ENCODE peak calls at places on chromosomes 11 and 22, in four cellular contexts. One of them, this sample, is unnamed.

GRCh38 chr22:36922097-36922608 is 8.7 kb downstream of the CSF2RB start:
- DNase-seq in fibroblast of pulmonary artery: peak
- DNase-seq in cardiac fibroblast: peak
- DNase-seq in foreskin fibroblast: no peak
- DNase-seq in this sample: no peak

GRCh38 chr11:72848846-72849466 is 34.7 kb downstream of the ATG16L2 start:
- DNase-seq in fibroblast of pulmonary artery: peak
- DNase-seq in cardiac fibroblast: peak
- DNase-seq in foreskin fibroblast: peak
- DNase-seq in this sample: no peak

GRCh38 chr11:44192701-44193100 is 97.2 kb downstream of the EXT2 start:
- DNase-seq in fibroblast of pulmonary artery: peak
- DNase-seq in cardiac fibroblast: no peak
- DNase-seq in foreskin fibroblast: no peak
- DNase-seq in this sample: no peak

GRCh38 chr11:121889931-121890330 is 226.1 kb downstream of the BLID start:
- DNase-seq in fibroblast of pulmonary artery: peak
- DNase-seq in foreskin fibroblast: peak
- DNase-seq in cardiac fibroblast: peak
- DNase-seq in this sample: no peak

GRCh38 chr22:26770624-26771023 is 113.2 kb downstream of the MIAT start:
- DNase-seq in foreskin fibroblast: peak
- DNase-seq in cardiac fibroblast: peak
- DNase-seq in fibroblast of pulmonary artery: peak
- DNase-seq in this sample: no peak

GRCh38 chr11:128643661-128644060 is 50.2 kb upstream of the FLI1 start:
- DNase-seq in foreskin fibroblast: no peak
- DNase-seq in cardiac fibroblast: no peak
- DNase-seq in fibroblast of pulmonary artery: no peak
- DNase-seq in this sample: no peak

GRCh38 chr11:1744137-1744878 is 6.1 kb downstream of the IFITM10 start:
- DNase-seq in foreskin fibroblast: peak
- DNase-seq in cardiac fibroblast: no peak
- DNase-seq in fibroblast of pulmonary artery: no peak
- DNase-seq in this sample: no peak

GRCh38 chr11:74630043-74630442 is 37.7 kb downstream of the POLD3 start:
- DNase-seq in cardiac fibroblast: no peak
- DNase-seq in foreskin fibroblast: no peak
- DNase-seq in fibroblast of pulmonary artery: no peak
- DNase-seq in this sample: no peak

GRCh38 chr11:134346101-134346975 is 14.6 kb downstream of the GLB1L2 start:
- DNase-seq in fibroblast of pulmonary artery: no peak
- DNase-seq in foreskin fibroblast: no peak
- DNase-seq in cardiac fibroblast: no peak
- DNase-seq in this sample: no peak

GRCh38 chr11:72521672-72522071 is 87.3 kb upstream of the CLPB start:
- DNase-seq in foreskin fibroblast: no peak
- DNase-seq in fibroblast of pulmonary artery: no peak
- DNase-seq in cardiac fibroblast: no peak
- DNase-seq in this sample: no peak

GRCh38 chr11:45659818-45660160 is 5.6 kb downstream of the CHST1 start:
- DNase-seq in fibroblast of pulmonary artery: no peak
- DNase-seq in cardiac fibroblast: no peak
- DNase-seq in foreskin fibroblast: no peak
- DNase-seq in this sample: no peak

GRCh38 chr11:6628526-6628925 is 9.3 kb upstream of the TPP1 start:
- DNase-seq in foreskin fibroblast: no peak
- DNase-seq in cardiac fibroblast: no peak
- DNase-seq in fibroblast of pulmonary artery: no peak
- DNase-seq in this sample: no peak

GRCh38 chr22:32336185-32336603 is 21.5 kb upstream of the RFPL3 start:
- DNase-seq in cardiac fibroblast: no peak
- DNase-seq in fibroblast of pulmonary artery: no peak
- DNase-seq in foreskin fibroblast: no peak
- DNase-seq in this sample: no peak

GRCh38 chr11:47477323-47477722 is 28.4 kb upstream of the RAPSN start:
- DNase-seq in cardiac fibroblast: peak
- DNase-seq in fibroblast of pulmonary artery: peak
- DNase-seq in foreskin fibroblast: peak
- DNase-seq in this sample: no peak

DNA sequence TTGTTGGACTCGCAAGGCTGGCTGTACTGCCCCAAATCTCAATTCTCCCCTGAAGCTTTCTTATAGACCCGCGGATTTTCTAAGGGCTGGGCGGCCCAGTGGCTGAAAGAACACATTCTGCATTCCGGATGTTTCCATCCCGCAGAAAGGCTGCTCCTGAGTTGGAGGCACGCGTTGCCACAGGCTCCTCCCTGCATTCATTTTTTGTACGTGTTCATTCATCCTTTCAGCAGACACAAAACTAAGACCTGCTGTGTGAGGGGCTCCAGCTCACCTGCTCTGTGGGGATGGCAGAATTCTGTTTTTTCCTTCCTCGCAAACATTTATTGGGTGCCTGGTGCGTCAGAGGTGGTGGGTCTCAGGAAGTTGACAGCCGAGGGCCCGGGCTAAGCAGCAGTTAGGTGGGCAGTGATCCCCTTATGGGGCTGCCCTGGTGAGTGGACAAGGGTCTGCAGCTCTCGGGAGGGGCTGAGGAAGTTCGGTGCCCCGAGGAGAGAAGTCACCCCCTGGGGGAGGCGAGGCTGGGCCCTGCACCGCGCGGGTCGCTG is 23.7 kb downstream of the SHANK3 start:
- DNase-seq in fibroblast of pulmonary artery: no peak
- DNase-seq in foreskin fibroblast: no peak
- DNase-seq in cardiac fibroblast: no peak
- DNase-seq in this sample: no peak
- TF ChIP-seq CTCF in fibroblast of pulmonary artery: no peak
- TF ChIP-seq CTCF in foreskin fibroblast: no peak
- TF ChIP-seq CTCF in cardiac fibroblast: no peak
- TF ChIP-seq CTCF in this sample: no peak

GRCh38 chr22:20207277-20208025 is 56.6 kb upstream of the CCDC188 start:
- DNase-seq in fibroblast of pulmonary artery: no peak
- DNase-seq in foreskin fibroblast: no peak
- DNase-seq in cardiac fibroblast: no peak
- DNase-seq in this sample: no peak

GRCh38 chr22:20204821-20205220 is 54.0 kb upstream of the CCDC188 start:
- DNase-seq in foreskin fibroblast: peak
- DNase-seq in cardiac fibroblast: peak
- DNase-seq in fibroblast of pulmonary artery: peak
- DNase-seq in this sample: no peak

GRCh38 chr22:20205464-20205963 is 54.7 kb upstream of the CCDC188 start:
- DNase-seq in cardiac fibroblast: no peak
- DNase-seq in fibroblast of pulmonary artery: no peak
- DNase-seq in foreskin fibroblast: no peak
- DNase-seq in this sample: no peak

GRCh38 chr22:20206709-20207215 is 55.9 kb upstream of the CCDC188 start:
- DNase-seq in cardiac fibroblast: peak
- DNase-seq in foreskin fibroblast: peak
- DNase-seq in fibroblast of pulmonary artery: peak
- DNase-seq in this sample: no peak

DNA sequence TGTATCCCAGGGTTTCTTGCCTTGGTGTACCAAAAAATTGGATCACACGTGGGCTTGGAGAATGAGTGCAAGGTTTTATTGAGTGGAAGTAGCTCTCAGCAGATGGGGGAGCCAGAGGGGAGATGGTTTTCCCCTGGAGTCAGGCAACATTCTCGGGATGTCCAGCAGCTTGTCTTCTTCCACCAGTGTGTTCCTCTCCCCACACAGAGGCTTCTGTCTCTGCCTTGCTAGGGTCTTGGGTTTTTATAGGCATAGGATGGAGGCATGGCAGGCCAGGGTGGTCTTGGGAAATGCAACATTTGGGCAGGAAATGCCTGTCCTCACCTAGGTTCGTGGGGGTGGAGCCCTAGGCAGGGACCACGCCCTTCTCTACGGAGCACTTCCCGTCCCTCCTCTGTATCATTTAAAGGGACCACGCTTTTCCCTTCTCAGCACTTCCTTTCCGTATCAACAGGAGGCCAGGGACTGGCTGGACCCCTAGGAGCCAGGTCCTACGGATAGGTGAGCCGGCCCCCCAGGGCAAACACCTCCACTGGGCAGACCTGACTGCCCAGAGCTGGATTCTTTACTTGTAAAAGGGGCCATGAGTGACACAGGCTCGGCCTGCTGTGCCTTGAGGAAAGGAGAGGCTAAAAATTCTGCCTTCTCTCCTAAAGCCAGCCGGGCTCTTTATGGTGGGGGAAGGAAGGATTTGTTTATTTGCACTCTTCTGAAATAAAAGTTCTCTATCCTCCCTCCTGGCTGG is 55.3 kb upstream of the CCDC188 start:
- DNase-seq in foreskin fibroblast: peak
- DNase-seq in fibroblast of pulmonary artery: peak
- DNase-seq in cardiac fibroblast: peak
- DNase-seq in this sample: peak
- TF ChIP-seq CTCF in foreskin fibroblast: no peak
- TF ChIP-seq CTCF in fibroblast of pulmonary artery: peak
- TF ChIP-seq CTCF in cardiac fibroblast: peak
- TF ChIP-seq CTCF in this sample: peak

GRCh38 chr22:22461111-22461510 is 47.4 kb downstream of the ZNF280B start:
- DNase-seq in foreskin fibroblast: no peak
- DNase-seq in fibroblast of pulmonary artery: no peak
- DNase-seq in cardiac fibroblast: no peak
- DNase-seq in this sample: no peak
- TF ChIP-seq CTCF in foreskin fibroblast: no peak
- TF ChIP-seq CTCF in fibroblast of pulmonary artery: no peak
- TF ChIP-seq CTCF in cardiac fibroblast: no peak
- TF ChIP-seq CTCF in this sample: no peak

GRCh38 chr11:65185869-65186341 is 4.2 kb downstream of the CAPN1 start:
- DNase-seq in foreskin fibroblast: no peak
- DNase-seq in cardiac fibroblast: no peak
- DNase-seq in fibroblast of pulmonary artery: no peak
- DNase-seq in this sample: no peak
- TF ChIP-seq CTCF in foreskin fibroblast: peak
- TF ChIP-seq CTCF in cardiac fibroblast: no peak
- TF ChIP-seq CTCF in fibroblast of pulmonary artery: no peak
- TF ChIP-seq CTCF in this sample: no peak

GRCh38 chr22:42074153-42074750 is at the start of gene PHETA2:
- DNase-seq in fibroblast of pulmonary artery: peak
- DNase-seq in foreskin fibroblast: peak
- DNase-seq in cardiac fibroblast: peak
- DNase-seq in this sample: no peak
- TF ChIP-seq CTCF in fibroblast of pulmonary artery: peak
- TF ChIP-seq CTCF in foreskin fibroblast: peak
- TF ChIP-seq CTCF in cardiac fibroblast: peak
- TF ChIP-seq CTCF in this sample: peak